ENCODE peak calls at places on chromosomes 2 and 18, in six cellular contexts. One of them, this sample, is unnamed.

GRCh38 chr18:42925036-42925435 is 190.4 kb downstream of the RIT2 start:
- DNase-seq in IMR-90: no peak
- DNase-seq in non-pigmented ciliary epithelial cell: no peak
- DNase-seq in stimulated activated CD8-positive, alpha-beta memory T cell treated with anti-CD3 and anti-CD28 coated beads, Interleukin-15, amount 100 ng/mL, for 4 hours: no peak
- DNase-seq in activated gamma-delta T cell treated with anti-CD3 and anti-CD28 coated beads, Interleukin-2, amount 50 U/mL, for 16 hours: no peak
- DNase-seq in ELF-1: no peak
- DNase-seq in this sample: no peak

GRCh38 chr18:75811156-75811555 is 383.7 kb upstream of the SMIM21 start:
- DNase-seq in non-pigmented ciliary epithelial cell: no peak
- DNase-seq in stimulated activated CD8-positive, alpha-beta memory T cell treated with anti-CD3 and anti-CD28 coated beads, Interleukin-15, amount 100 ng/mL, for 4 hours: no peak
- DNase-seq in ELF-1: no peak
- DNase-seq in IMR-90: no peak
- DNase-seq in activated gamma-delta T cell treated with anti-CD3 and anti-CD28 coated beads, Interleukin-2, amount 50 U/mL, for 16 hours: no peak
- DNase-seq in this sample: no peak

GRCh38 chr2:231671617-231672350 is 36.5 kb upstream of the PTMA start:
- DNase-seq in IMR-90: no peak
- DNase-seq in ELF-1: peak
- DNase-seq in activated gamma-delta T cell treated with anti-CD3 and anti-CD28 coated beads, Interleukin-2, amount 50 U/mL, for 16 hours: no peak
- DNase-seq in non-pigmented ciliary epithelial cell: no peak
- DNase-seq in stimulated activated CD8-positive, alpha-beta memory T cell treated with anti-CD3 and anti-CD28 coated beads, Interleukin-15, amount 100 ng/mL, for 4 hours: no peak
- DNase-seq in this sample: no peak

GRCh38 chr18:28594034-28594433 is 417.1 kb upstream of the CDH2 start:
- DNase-seq in ELF-1: no peak
- DNase-seq in stimulated activated CD8-positive, alpha-beta memory T cell treated with anti-CD3 and anti-CD28 coated beads, Interleukin-15, amount 100 ng/mL, for 4 hours: no peak
- DNase-seq in IMR-90: peak
- DNase-seq in non-pigmented ciliary epithelial cell: no peak
- DNase-seq in activated gamma-delta T cell treated with anti-CD3 and anti-CD28 coated beads, Interleukin-2, amount 50 U/mL, for 16 hours: no peak
- DNase-seq in this sample: no peak

GRCh38 chr2:129056309-129056958 is 737.8 kb upstream of the HS6ST1 start:
- DNase-seq in ELF-1: peak
- DNase-seq in stimulated activated CD8-positive, alpha-beta memory T cell treated with anti-CD3 and anti-CD28 coated beads, Interleukin-15, amount 100 ng/mL, for 4 hours: no peak
- DNase-seq in IMR-90: no peak
- DNase-seq in non-pigmented ciliary epithelial cell: no peak
- DNase-seq in activated gamma-delta T cell treated with anti-CD3 and anti-CD28 coated beads, Interleukin-2, amount 50 U/mL, for 16 hours: no peak
- DNase-seq in this sample: no peak

GRCh38 chr2:133266075-133266925 is 302.0 kb downstream of the NCKAP5 start:
- DNase-seq in IMR-90: no peak
- DNase-seq in non-pigmented ciliary epithelial cell: no peak
- DNase-seq in ELF-1: peak
- DNase-seq in stimulated activated CD8-positive, alpha-beta memory T cell treated with anti-CD3 and anti-CD28 coated beads, Interleukin-15, amount 100 ng/mL, for 4 hours: no peak
- DNase-seq in activated gamma-delta T cell treated with anti-CD3 and anti-CD28 coated beads, Interleukin-2, amount 50 U/mL, for 16 hours: no peak
- DNase-seq in this sample: peak

GRCh38 chr2:218002792-218003191 is at the start of gene TNS1:
- DNase-seq in IMR-90: peak
- DNase-seq in stimulated activated CD8-positive, alpha-beta memory T cell treated with anti-CD3 and anti-CD28 coated beads, Interleukin-15, amount 100 ng/mL, for 4 hours: no peak
- DNase-seq in non-pigmented ciliary epithelial cell: no peak
- DNase-seq in activated gamma-delta T cell treated with anti-CD3 and anti-CD28 coated beads, Interleukin-2, amount 50 U/mL, for 16 hours: no peak
- DNase-seq in ELF-1: peak
- DNase-seq in this sample: no peak

GRCh38 chr2:170817247-170817998 is 736 bp downstream of the GAD1 start:
- DNase-seq in non-pigmented ciliary epithelial cell: no peak
- DNase-seq in activated gamma-delta T cell treated with anti-CD3 and anti-CD28 coated beads, Interleukin-2, amount 50 U/mL, for 16 hours: no peak
- DNase-seq in ELF-1: peak
- DNase-seq in IMR-90: peak
- DNase-seq in stimulated activated CD8-positive, alpha-beta memory T cell treated with anti-CD3 and anti-CD28 coated beads, Interleukin-15, amount 100 ng/mL, for 4 hours: no peak
- DNase-seq in this sample: peak

GRCh38 chr2:237791977-237792727 is 6.4 kb upstream of the RBM44 start:
- DNase-seq in stimulated activated CD8-positive, alpha-beta memory T cell treated with anti-CD3 and anti-CD28 coated beads, Interleukin-15, amount 100 ng/mL, for 4 hours: no peak
- DNase-seq in IMR-90: peak
- DNase-seq in non-pigmented ciliary epithelial cell: no peak
- DNase-seq in ELF-1: peak
- DNase-seq in activated gamma-delta T cell treated with anti-CD3 and anti-CD28 coated beads, Interleukin-2, amount 50 U/mL, for 16 hours: no peak
- DNase-seq in this sample: peak

GRCh38 chr2:12725238-12726187 is 8.8 kb downstream of the TRIB2 start:
- DNase-seq in activated gamma-delta T cell treated with anti-CD3 and anti-CD28 coated beads, Interleukin-2, amount 50 U/mL, for 16 hours: no peak
- DNase-seq in stimulated activated CD8-positive, alpha-beta memory T cell treated with anti-CD3 and anti-CD28 coated beads, Interleukin-15, amount 100 ng/mL, for 4 hours: no peak
- DNase-seq in ELF-1: no peak
- DNase-seq in IMR-90: no peak
- DNase-seq in non-pigmented ciliary epithelial cell: no peak
- DNase-seq in this sample: no peak

GRCh38 chr2:37602702-37603101 is 68.7 kb downstream of the CDC42EP3 start:
- DNase-seq in non-pigmented ciliary epithelial cell: no peak
- DNase-seq in IMR-90: no peak
- DNase-seq in stimulated activated CD8-positive, alpha-beta memory T cell treated with anti-CD3 and anti-CD28 coated beads, Interleukin-15, amount 100 ng/mL, for 4 hours: no peak
- DNase-seq in ELF-1: no peak
- DNase-seq in activated gamma-delta T cell treated with anti-CD3 and anti-CD28 coated beads, Interleukin-2, amount 50 U/mL, for 16 hours: no peak
- DNase-seq in this sample: no peak

GRCh38 chr2:65263257-65263656 is 35.6 kb downstream of the ACTR2 start:
- DNase-seq in activated gamma-delta T cell treated with anti-CD3 and anti-CD28 coated beads, Interleukin-2, amount 50 U/mL, for 16 hours: no peak
- DNase-seq in ELF-1: no peak
- DNase-seq in non-pigmented ciliary epithelial cell: no peak
- DNase-seq in IMR-90: peak
- DNase-seq in stimulated activated CD8-positive, alpha-beta memory T cell treated with anti-CD3 and anti-CD28 coated beads, Interleukin-15, amount 100 ng/mL, for 4 hours: no peak
- DNase-seq in this sample: no peak

GRCh38 chr18:79567481-79568147 is 112.0 kb upstream of the CTDP1 start:
- DNase-seq in stimulated activated CD8-positive, alpha-beta memory T cell treated with anti-CD3 and anti-CD28 coated beads, Interleukin-15, amount 100 ng/mL, for 4 hours: no peak
- DNase-seq in IMR-90: peak
- DNase-seq in ELF-1: peak
- DNase-seq in non-pigmented ciliary epithelial cell: peak
- DNase-seq in activated gamma-delta T cell treated with anti-CD3 and anti-CD28 coated beads, Interleukin-2, amount 50 U/mL, for 16 hours: no peak
- DNase-seq in this sample: no peak

GRCh38 chr2:162524192-162524591 is 180.3 kb downstream of the GCA start:
- DNase-seq in activated gamma-delta T cell treated with anti-CD3 and anti-CD28 coated beads, Interleukin-2, amount 50 U/mL, for 16 hours: no peak
- DNase-seq in non-pigmented ciliary epithelial cell: no peak
- DNase-seq in ELF-1: peak
- DNase-seq in stimulated activated CD8-positive, alpha-beta memory T cell treated with anti-CD3 and anti-CD28 coated beads, Interleukin-15, amount 100 ng/mL, for 4 hours: no peak
- DNase-seq in IMR-90: no peak
- DNase-seq in this sample: peak

GRCh38 chr2:104412384-104412783 is 441.5 kb upstream of the POU3F3 start:
- DNase-seq in activated gamma-delta T cell treated with anti-CD3 and anti-CD28 coated beads, Interleukin-2, amount 50 U/mL, for 16 hours: no peak
- DNase-seq in IMR-90: no peak
- DNase-seq in non-pigmented ciliary epithelial cell: no peak
- DNase-seq in stimulated activated CD8-positive, alpha-beta memory T cell treated with anti-CD3 and anti-CD28 coated beads, Interleukin-15, amount 100 ng/mL, for 4 hours: no peak
- DNase-seq in ELF-1: peak
- DNase-seq in this sample: no peak

GRCh38 chr2:156511112-156511511 is 74.9 kb downstream of the GPD2 start:
- DNase-seq in IMR-90: no peak
- DNase-seq in stimulated activated CD8-positive, alpha-beta memory T cell treated with anti-CD3 and anti-CD28 coated beads, Interleukin-15, amount 100 ng/mL, for 4 hours: no peak
- DNase-seq in activated gamma-delta T cell treated with anti-CD3 and anti-CD28 coated beads, Interleukin-2, amount 50 U/mL, for 16 hours: no peak
- DNase-seq in non-pigmented ciliary epithelial cell: no peak
- DNase-seq in ELF-1: no peak
- DNase-seq in this sample: no peak

GRCh38 chr2:149082781-149083180 is 44.3 kb downstream of the LYPD6B start:
- DNase-seq in activated gamma-delta T cell treated with anti-CD3 and anti-CD28 coated beads, Interleukin-2, amount 50 U/mL, for 16 hours: no peak
- DNase-seq in non-pigmented ciliary epithelial cell: no peak
- DNase-seq in IMR-90: no peak
- DNase-seq in stimulated activated CD8-positive, alpha-beta memory T cell treated with anti-CD3 and anti-CD28 coated beads, Interleukin-15, amount 100 ng/mL, for 4 hours: no peak
- DNase-seq in ELF-1: peak
- DNase-seq in this sample: no peak

GRCh38 chr2:27071990-27072830 is 756 bp upstream of the OST4 start:
- DNase-seq in IMR-90: peak
- DNase-seq in ELF-1: peak
- DNase-seq in stimulated activated CD8-positive, alpha-beta memory T cell treated with anti-CD3 and anti-CD28 coated beads, Interleukin-15, amount 100 ng/mL, for 4 hours: no peak
- DNase-seq in activated gamma-delta T cell treated with anti-CD3 and anti-CD28 coated beads, Interleukin-2, amount 50 U/mL, for 16 hours: no peak
- DNase-seq in non-pigmented ciliary epithelial cell: no peak
- DNase-seq in this sample: no peak

GRCh38 chr18:6956495-6956894 is 161.1 kb downstream of the LAMA1 start:
- DNase-seq in activated gamma-delta T cell treated with anti-CD3 and anti-CD28 coated beads, Interleukin-2, amount 50 U/mL, for 16 hours: no peak
- DNase-seq in ELF-1: no peak
- DNase-seq in IMR-90: no peak
- DNase-seq in stimulated activated CD8-positive, alpha-beta memory T cell treated with anti-CD3 and anti-CD28 coated beads, Interleukin-15, amount 100 ng/mL, for 4 hours: no peak
- DNase-seq in non-pigmented ciliary epithelial cell: no peak
- DNase-seq in this sample: no peak

GRCh38 chr2:41488854-41489253 is 559.0 kb upstream of the PKDCC start:
- DNase-seq in IMR-90: no peak
- DNase-seq in non-pigmented ciliary epithelial cell: no peak
- DNase-seq in ELF-1: no peak
- DNase-seq in stimulated activated CD8-positive, alpha-beta memory T cell treated with anti-CD3 and anti-CD28 coated beads, Interleukin-15, amount 100 ng/mL, for 4 hours: no peak
- DNase-seq in activated gamma-delta T cell treated with anti-CD3 and anti-CD28 coated beads, Interleukin-2, amount 50 U/mL, for 16 hours: no peak
- DNase-seq in this sample: no peak

GRCh38 chr2:239055756-239056493 is 208.0 kb downstream of the TWIST2 start:
- DNase-seq in IMR-90: no peak
- DNase-seq in activated gamma-delta T cell treated with anti-CD3 and anti-CD28 coated beads, Interleukin-2, amount 50 U/mL, for 16 hours: no peak
- DNase-seq in ELF-1: no peak
- DNase-seq in stimulated activated CD8-positive, alpha-beta memory T cell treated with anti-CD3 and anti-CD28 coated beads, Interleukin-15, amount 100 ng/mL, for 4 hours: no peak
- DNase-seq in non-pigmented ciliary epithelial cell: no peak
- DNase-seq in this sample: no peak

GRCh38 chr2:98157557-98157956 is 70.6 kb downstream of the VWA3B start:
- DNase-seq in IMR-90: no peak
- DNase-seq in non-pigmented ciliary epithelial cell: no peak
- DNase-seq in activated gamma-delta T cell treated with anti-CD3 and anti-CD28 coated beads, Interleukin-2, amount 50 U/mL, for 16 hours: no peak
- DNase-seq in ELF-1: no peak
- DNase-seq in stimulated activated CD8-positive, alpha-beta memory T cell treated with anti-CD3 and anti-CD28 coated beads, Interleukin-15, amount 100 ng/mL, for 4 hours: no peak
- DNase-seq in this sample: no peak

GRCh38 chr2:120283649-120284048 is 31.0 kb downstream of the RALB start:
- DNase-seq in non-pigmented ciliary epithelial cell: no peak
- DNase-seq in ELF-1: peak
- DNase-seq in stimulated activated CD8-positive, alpha-beta memory T cell treated with anti-CD3 and anti-CD28 coated beads, Interleukin-15, amount 100 ng/mL, for 4 hours: no peak
- DNase-seq in IMR-90: peak
- DNase-seq in activated gamma-delta T cell treated with anti-CD3 and anti-CD28 coated beads, Interleukin-2, amount 50 U/mL, for 16 hours: no peak
- DNase-seq in this sample: no peak

GRCh38 chr18:9506046-9506792 is 30.9 kb downstream of the RALBP1 start:
- DNase-seq in ELF-1: no peak
- DNase-seq in stimulated activated CD8-positive, alpha-beta memory T cell treated with anti-CD3 and anti-CD28 coated beads, Interleukin-15, amount 100 ng/mL, for 4 hours: no peak
- DNase-seq in IMR-90: peak
- DNase-seq in non-pigmented ciliary epithelial cell: no peak
- DNase-seq in activated gamma-delta T cell treated with anti-CD3 and anti-CD28 coated beads, Interleukin-2, amount 50 U/mL, for 16 hours: no peak
- DNase-seq in this sample: no peak

GRCh38 chr18:62485684-62486083 is 37.1 kb upstream of the ZCCHC2 start:
- DNase-seq in non-pigmented ciliary epithelial cell: peak
- DNase-seq in activated gamma-delta T cell treated with anti-CD3 and anti-CD28 coated beads, Interleukin-2, amount 50 U/mL, for 16 hours: no peak
- DNase-seq in stimulated activated CD8-positive, alpha-beta memory T cell treated with anti-CD3 and anti-CD28 coated beads, Interleukin-15, amount 100 ng/mL, for 4 hours: no peak
- DNase-seq in ELF-1: peak
- DNase-seq in IMR-90: peak
- DNase-seq in this sample: no peak